ENCODE peak calls at places on chromosomes 12 and 14, in ten cellular contexts. One of them, this sample, is unnamed.

GRCh38 chr14:72892103-72892878 is 1.6 kb downstream of the DPF3 start:
- DNase-seq in retinal pigment epithelial cell: no peak
- DNase-seq in mesendoderm: peak; percentile 45
- DNase-seq in Right ventricle myocardium inferior: no peak
- DNase-seq in osteocyte: no peak
- DNase-seq in NCI-H2171: peak; percentile 23
- DNase-seq in GM13976: peak; percentile 42
- DNase-seq in GM13977: peak; percentile 39
- DNase-seq in astrocyte of the cerebellum: no peak
- DNase-seq in Kasumi-1: no peak
- DNase-seq in this sample: no peak

GRCh38 chr14:65433646-65434045 is 21.1 kb downstream of the FUT8 start:
- DNase-seq in GM13977: no peak
- DNase-seq in GM13976: no peak
- DNase-seq in NCI-H2171: no peak
- DNase-seq in Right ventricle myocardium inferior: no peak
- DNase-seq in astrocyte of the cerebellum: no peak
- DNase-seq in osteocyte: no peak
- DNase-seq in mesendoderm: peak; percentile 31
- DNase-seq in Kasumi-1: no peak
- DNase-seq in retinal pigment epithelial cell: no peak
- DNase-seq in this sample: no peak

GRCh38 chr12:88185988-88186387 is 43.9 kb downstream of the TMTC3 start:
- DNase-seq in GM13977: peak; percentile 17
- DNase-seq in NCI-H2171: no peak
- DNase-seq in Right ventricle myocardium inferior: no peak
- DNase-seq in osteocyte: no peak
- DNase-seq in mesendoderm: no peak
- DNase-seq in Kasumi-1: no peak
- DNase-seq in retinal pigment epithelial cell: peak; percentile 5
- DNase-seq in astrocyte of the cerebellum: peak; percentile 26
- DNase-seq in GM13976: peak; percentile 3
- DNase-seq in this sample: no peak

GRCh38 chr14:34474187-34474679 is 12.2 kb upstream of the SPTSSA start:
- DNase-seq in GM13977: no peak
- DNase-seq in Kasumi-1: no peak
- DNase-seq in retinal pigment epithelial cell: no peak
- DNase-seq in astrocyte of the cerebellum: no peak
- DNase-seq in mesendoderm: no peak
- DNase-seq in Right ventricle myocardium inferior: no peak
- DNase-seq in GM13976: no peak
- DNase-seq in osteocyte: no peak
- DNase-seq in NCI-H2171: no peak
- DNase-seq in this sample: no peak

GRCh38 chr12:67386869-67387570 is 117.9 kb downstream of the CAND1 start:
- DNase-seq in NCI-H2171: peak; percentile 61
- DNase-seq in Right ventricle myocardium inferior: no peak
- DNase-seq in osteocyte: no peak
- DNase-seq in Kasumi-1: no peak
- DNase-seq in astrocyte of the cerebellum: no peak
- DNase-seq in GM13976: no peak
- DNase-seq in GM13977: no peak
- DNase-seq in retinal pigment epithelial cell: no peak
- DNase-seq in mesendoderm: no peak
- DNase-seq in this sample: no peak

GRCh38 chr14:102320671-102321455 is 1.3 kb downstream of the ZNF839 start:
- DNase-seq in GM13977: no peak
- DNase-seq in mesendoderm: no peak
- DNase-seq in Right ventricle myocardium inferior: no peak
- DNase-seq in astrocyte of the cerebellum: no peak
- DNase-seq in retinal pigment epithelial cell: no peak
- DNase-seq in Kasumi-1: no peak
- DNase-seq in NCI-H2171: no peak
- DNase-seq in osteocyte: no peak
- DNase-seq in GM13976: no peak
- DNase-seq in this sample: no peak

GRCh38 chr12:6605425-6606330 is 1.5 kb downstream of the CHD4 start:
- DNase-seq in GM13976: no peak
- DNase-seq in NCI-H2171: peak; percentile 88
- DNase-seq in osteocyte: no peak
- DNase-seq in astrocyte of the cerebellum: no peak
- DNase-seq in Right ventricle myocardium inferior: no peak
- DNase-seq in Kasumi-1: no peak
- DNase-seq in retinal pigment epithelial cell: no peak
- DNase-seq in mesendoderm: peak; percentile 49
- DNase-seq in GM13977: no peak
- DNase-seq in this sample: no peak

GRCh38 chr14:52268191-52269061 is 928 bp downstream of the PTGDR start:
- DNase-seq in GM13977: no peak
- DNase-seq in astrocyte of the cerebellum: no peak
- DNase-seq in Right ventricle myocardium inferior: no peak
- DNase-seq in GM13976: peak; percentile 18
- DNase-seq in mesendoderm: peak; percentile 31
- DNase-seq in retinal pigment epithelial cell: no peak
- DNase-seq in osteocyte: no peak
- DNase-seq in Kasumi-1: no peak
- DNase-seq in NCI-H2171: no peak
- DNase-seq in this sample: no peak

GRCh38 chr12:110641512-110641911 is 27.6 kb downstream of the TCTN1 start:
- DNase-seq in NCI-H2171: no peak
- DNase-seq in GM13976: no peak
- DNase-seq in osteocyte: no peak
- DNase-seq in Kasumi-1: no peak
- DNase-seq in GM13977: no peak
- DNase-seq in astrocyte of the cerebellum: no peak
- DNase-seq in retinal pigment epithelial cell: no peak
- DNase-seq in mesendoderm: no peak
- DNase-seq in Right ventricle myocardium inferior: no peak
- DNase-seq in this sample: peak; percentile 69

GRCh38 chr12:78802593-78802992 is 62.0 kb upstream of the SYT1 start:
- DNase-seq in mesendoderm: peak; percentile 24
- DNase-seq in GM13977: no peak
- DNase-seq in NCI-H2171: no peak
- DNase-seq in Right ventricle myocardium inferior: no peak
- DNase-seq in astrocyte of the cerebellum: peak; percentile 67
- DNase-seq in retinal pigment epithelial cell: peak; percentile 97
- DNase-seq in GM13976: no peak
- DNase-seq in Kasumi-1: no peak
- DNase-seq in osteocyte: no peak
- DNase-seq in this sample: no peak

GRCh38 chr12:121026274-121027045 is 10.2 kb upstream of the C12orf43 start:
- DNase-seq in retinal pigment epithelial cell: no peak
- DNase-seq in GM13977: no peak
- DNase-seq in NCI-H2171: no peak
- DNase-seq in astrocyte of the cerebellum: no peak
- DNase-seq in mesendoderm: peak; percentile 90
- DNase-seq in Right ventricle myocardium inferior: no peak
- DNase-seq in GM13976: no peak
- DNase-seq in Kasumi-1: no peak
- DNase-seq in osteocyte: no peak
- DNase-seq in this sample: peak; percentile 30

GRCh38 chr12:129109174-129110001 is 256.1 kb downstream of the GLT1D1 start:
- DNase-seq in astrocyte of the cerebellum: no peak
- DNase-seq in GM13976: no peak
- DNase-seq in NCI-H2171: no peak
- DNase-seq in Kasumi-1: no peak
- DNase-seq in GM13977: no peak
- DNase-seq in Right ventricle myocardium inferior: no peak
- DNase-seq in retinal pigment epithelial cell: no peak
- DNase-seq in osteocyte: no peak
- DNase-seq in mesendoderm: no peak
- DNase-seq in this sample: no peak

GRCh38 chr14:68652433-68652690 is 140.5 kb downstream of the ZFP36L1 start:
- DNase-seq in mesendoderm: no peak
- DNase-seq in GM13977: no peak
- DNase-seq in Kasumi-1: no peak
- DNase-seq in retinal pigment epithelial cell: no peak
- DNase-seq in NCI-H2171: no peak
- DNase-seq in osteocyte: peak; percentile 48
- DNase-seq in astrocyte of the cerebellum: no peak
- DNase-seq in GM13976: no peak
- DNase-seq in Right ventricle myocardium inferior: no peak
- DNase-seq in this sample: no peak

GRCh38 chr12:87704374-87704773 is 324.8 kb downstream of the C12orf50 start:
- DNase-seq in GM13976: no peak
- DNase-seq in retinal pigment epithelial cell: peak; percentile 83
- DNase-seq in mesendoderm: no peak
- DNase-seq in osteocyte: no peak
- DNase-seq in Kasumi-1: no peak
- DNase-seq in Right ventricle myocardium inferior: peak; percentile 42
- DNase-seq in NCI-H2171: no peak
- DNase-seq in astrocyte of the cerebellum: no peak
- DNase-seq in GM13977: no peak
- DNase-seq in this sample: no peak

GRCh38 chr14:50920482-50921225 is 23.6 kb downstream of the PYGL start:
- DNase-seq in GM13976: no peak
- DNase-seq in NCI-H2171: peak; percentile 64
- DNase-seq in retinal pigment epithelial cell: peak; percentile 64
- DNase-seq in Kasumi-1: no peak
- DNase-seq in astrocyte of the cerebellum: peak; percentile 82
- DNase-seq in osteocyte: no peak
- DNase-seq in GM13977: no peak
- DNase-seq in Right ventricle myocardium inferior: no peak
- DNase-seq in mesendoderm: peak; percentile 89
- DNase-seq in this sample: no peak

GRCh38 chr14:50121506-50121905 is 5.1 kb upstream of the VCPKMT start:
- DNase-seq in GM13977: no peak
- DNase-seq in mesendoderm: no peak
- DNase-seq in osteocyte: no peak
- DNase-seq in Right ventricle myocardium inferior: no peak
- DNase-seq in NCI-H2171: no peak
- DNase-seq in retinal pigment epithelial cell: no peak
- DNase-seq in Kasumi-1: no peak
- DNase-seq in GM13976: no peak
- DNase-seq in astrocyte of the cerebellum: no peak
- DNase-seq in this sample: no peak

This sample was measured in KBM-7.